ENCODE peak calls at places on chromosomes 7 and 10, in five cellular contexts. D, L, R, J and Z are unnamed samples.
A peak's percentile ranks its signal among the peaks of the same experiment; 100 is the strongest.

GRCh38 chr7:133330085-133330484 is 77.2 kb downstream of the EXOC4 start:
- DNase-seq in D (no peak), L (no peak), R (no peak), J (peak; percentile 36), Z (no peak)

GRCh38 chr7:87506243-87507180 is 31.0 kb upstream of the ABCB4 start:
- DNase-seq in D (peak; percentile 11), L (no peak), R (no peak), J (no peak), Z (no peak)

GRCh38 chr7:107291434-107291833 is 122.6 kb downstream of the HBP1 start:
- DNase-seq in D (no peak), L (no peak), R (no peak), J (no peak), Z (no peak)

GRCh38 chr10:43452356-43452914 is 15.5 kb downstream of the ZNF487 start:
- DNase-seq in D (no peak), L (no peak), R (no peak), J (no peak), Z (no peak)

GRCh38 chr10:119598397-119598796 is 1.6 kb upstream of the TIAL1 start:
- DNase-seq in D (no peak), L (no peak), R (no peak), J (no peak), Z (no peak)

GRCh38 chr10:80504897-80505465 is 32.7 kb upstream of the SH2D4B start:
- DNase-seq in D (no peak), L (no peak), R (no peak), J (peak; percentile 34), Z (no peak)

GRCh38 chr7:12317675-12318074 is 86.0 kb downstream of the VWDE start:
- DNase-seq in D (no peak), L (no peak), R (no peak), J (no peak), Z (no peak)

GRCh38 chr10:60340973-60341372 is 48.7 kb downstream of the ANK3 start:
- DNase-seq in D (no peak), L (no peak), R (no peak), J (no peak), Z (no peak)

GRCh38 chr7:128259131-128260056 is 18.3 kb downstream of the LEP start:
- DNase-seq in D (peak; percentile 25), L (no peak), R (no peak), J (peak; percentile 54), Z (no peak)

DNA sequence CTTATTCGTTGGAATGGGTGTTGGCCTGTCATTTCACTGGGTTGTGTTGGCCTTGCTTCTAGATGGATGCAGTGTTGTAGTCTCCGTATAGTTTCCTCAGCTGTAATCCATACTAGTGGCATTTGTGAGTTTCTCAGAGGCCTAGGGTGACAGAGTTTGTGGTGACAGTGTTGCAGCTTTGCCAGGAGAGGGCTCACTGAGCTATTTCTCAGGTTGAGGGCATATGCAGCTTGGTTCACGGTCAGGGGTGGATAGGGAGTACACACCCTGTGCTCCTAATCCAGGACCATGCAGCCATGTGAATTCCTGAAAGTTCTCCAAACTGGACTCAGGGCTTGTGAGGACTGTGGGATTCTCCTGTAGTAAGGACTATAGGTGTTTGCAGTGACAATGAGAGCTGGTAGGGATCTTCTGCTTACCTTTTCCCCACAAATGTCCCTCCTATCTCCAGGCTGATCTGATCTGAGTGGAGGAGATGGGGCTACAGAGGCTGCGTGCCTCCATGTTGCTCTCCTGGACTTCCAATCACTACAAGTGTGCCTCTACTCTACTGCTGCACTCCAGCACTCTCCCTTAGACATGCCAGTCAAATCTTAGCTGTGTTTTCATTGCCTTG is 229.0 kb downstream of the STK31 start:
- DNase-seq in D (peak; percentile 3), L (no peak), R (no peak), J (no peak), Z (no peak)
- TF ChIP-seq CTCF in D (peak; percentile 27), L (no peak), R (no peak), J (no peak), Z (no peak)

GRCh38 chr10:6408799-6409198 is 171.3 kb downstream of the PRKCQ start:
- DNase-seq in D (no peak), L (no peak), R (peak; percentile 20), J (no peak), Z (no peak)

GRCh38 chr10:6404127-6405072 is 175.7 kb downstream of the PRKCQ start:
- DNase-seq in D (no peak), L (no peak), R (no peak), J (no peak), Z (no peak)

GRCh38 chr10:6405713-6406112 is 174.4 kb downstream of the PRKCQ start:
- DNase-seq in D (no peak), L (no peak), R (peak; percentile 76), J (no peak), Z (no peak)

GRCh38 chr10:6407034-6407721 is 172.9 kb downstream of the PRKCQ start:
- DNase-seq in D (no peak), L (no peak), R (peak; percentile 77), J (no peak), Z (no peak)

DNA sequence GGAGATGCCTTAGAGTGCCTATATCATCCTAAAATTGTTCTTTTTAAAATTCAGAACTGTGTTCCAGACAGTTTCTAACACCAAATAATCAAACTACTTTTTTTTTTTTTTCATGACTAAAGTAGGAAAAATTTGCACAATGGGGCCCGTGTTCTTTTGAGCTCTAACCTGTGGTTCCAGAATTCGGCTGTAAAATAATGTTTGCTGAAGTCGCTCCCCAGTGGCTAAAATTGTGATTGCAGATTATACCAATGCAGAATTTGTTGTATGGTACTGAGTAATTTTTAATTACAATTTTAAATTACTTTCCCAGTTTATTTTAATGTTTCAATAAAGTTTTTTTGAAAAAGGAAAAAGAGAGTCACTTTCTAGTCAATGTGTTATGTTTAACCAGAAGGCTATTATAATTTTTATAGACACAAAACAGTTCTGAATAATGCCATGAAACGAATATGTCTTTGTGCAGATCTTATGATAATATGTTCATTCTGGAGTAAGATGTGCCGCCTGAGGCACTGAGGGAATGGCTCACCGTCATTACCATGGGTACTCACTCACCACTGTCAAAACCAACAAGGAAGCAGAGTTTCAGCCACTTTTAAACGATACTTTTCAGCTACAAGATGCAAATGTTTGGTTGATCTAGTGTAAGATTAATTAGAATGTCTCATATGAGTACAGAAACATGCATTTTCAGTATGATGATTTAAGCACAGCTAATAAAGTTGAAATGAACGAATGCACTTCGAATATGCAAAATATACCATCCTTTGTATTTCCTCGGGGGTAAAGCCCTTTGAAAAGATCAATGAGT is 173.6 kb downstream of the PRKCQ start:
- DNase-seq in D (peak; percentile 28), L (no peak), R (peak; percentile 5), J (no peak), Z (no peak)
- TF ChIP-seq CTCF in D (peak; percentile 78), L (no peak), R (no peak), J (no peak), Z (no peak)

GRCh38 chr10:98425511-98426352 is 10.8 kb upstream of the PYROXD2 start:
- DNase-seq in D (peak; percentile 26), L (peak; percentile 62), R (peak; percentile 80), J (peak; percentile 31), Z (no peak)

GRCh38 chr10:98422182-98422581 is 7.2 kb upstream of the PYROXD2 start:
- DNase-seq in D (no peak), L (peak; percentile 57), R (no peak), J (no peak), Z (no peak)

GRCh38 chr10:98424308-98425254 is 9.6 kb upstream of the PYROXD2 start:
- DNase-seq in D (no peak), L (peak; percentile 58), R (no peak), J (no peak), Z (no peak)

GRCh38 chr10:98420786-98421185 is 5.8 kb upstream of the PYROXD2 start:
- DNase-seq in D (no peak), L (peak; percentile 46), R (no peak), J (no peak), Z (no peak)

GRCh38 chr10:98423691-98424120 is 8.7 kb upstream of the PYROXD2 start:
- DNase-seq in D (no peak), L (peak; percentile 45), R (no peak), J (no peak), Z (no peak)
- TF ChIP-seq CTCF in D (no peak), L (no peak), R (no peak), J (no peak), Z (no peak)

GRCh38 chr7:27163776-27164380 is 1.5 kb downstream of the HOXA9 start:
- DNase-seq in D (no peak), L (peak; percentile 67), R (no peak), J (peak; percentile 32), Z (no peak)

GRCh38 chr7:27162930-27163775 is 2.2 kb downstream of the HOXA9 start:
- DNase-seq in D (no peak), L (peak; percentile 50), R (no peak), J (peak; percentile 4), Z (no peak)

GRCh38 chr7:27165089-27165654 is at the start of gene HOXA9:
- DNase-seq in D (peak; percentile 96), L (peak; percentile 97), R (no peak), J (peak; percentile 75), Z (no peak)

GRCh38 chr7:27165655-27166474 is 528 bp upstream of the HOXA9 start:
- DNase-seq in D (peak; percentile 64), L (peak; percentile 83), R (no peak), J (peak; percentile 31), Z (no peak)

GRCh38 chr7:27164381-27165088 is 802 bp downstream of the HOXA9 start:
- DNase-seq in D (no peak), L (peak; percentile 87), R (no peak), J (peak; percentile 36), Z (no peak)
- TF ChIP-seq CTCF in D (peak; percentile 55), L (peak; percentile 43), R (no peak), J (no peak), Z (no peak)

GRCh38 chr7:96737545-96738050 is 28.0 kb upstream of the SEM1 start:
- DNase-seq in D (no peak), L (no peak), R (no peak), J (no peak), Z (no peak)
- TF ChIP-seq CTCF in D (no peak), L (no peak), R (no peak), J (no peak), Z (no peak)